ENCODE peak calls at places on chromosomes 6 and 20, in four cellular contexts. U is HepG2, L is K562, I is GM12878. M is an unnamed sample.

GRCh38 chr6:3288711-3289663 is 30.2 kb downstream of the PSMG4 start:
- DNase-seq in U (no peak), L (no peak), I (no peak), M (no peak)

GRCh38 chr20:45347936-45348809 is at the start of gene SDC4:
- DNase-seq in U (no peak), L (peak; percentile 76), I (no peak), M (peak; percentile 69)

GRCh38 chr20:39057143-39057542 is 95.0 kb downstream of the DHX35 start:
- DNase-seq in U (no peak), L (no peak), I (no peak), M (no peak)

GRCh38 chr20:24955045-24955444 is 6.0 kb downstream of the CST7 start:
- DNase-seq in U (no peak), L (no peak), I (peak; percentile 64), M (no peak)

GRCh38 chr6:125742433-125743120 is 6.9 kb upstream of the HEY2 start:
- DNase-seq in U (no peak), L (no peak), I (no peak), M (no peak)

GRCh38 chr6:13513606-13514502 is 26.5 kb upstream of the GFOD1 start:
- DNase-seq in U (no peak), L (no peak), I (no peak), M (no peak)

GRCh38 chr6:33621396-33622388 is 570 bp downstream of the ITPR3 start:
- DNase-seq in U (no peak), L (peak; percentile 58), I (no peak), M (no peak)

GRCh38 chr6:30334077-30334476 is 7.3 kb downstream of the TRIM39 start:
- DNase-seq in U (no peak), L (no peak), I (no peak), M (no peak)

GRCh38 chr20:31836853-31837608 is 8.4 kb downstream of the FOXS1 start:
- DNase-seq in U (no peak), L (no peak), I (no peak), M (no peak)

GRCh38 chr6:11218827-11219826 is 13.3 kb downstream of the NEDD9 start:
- DNase-seq in U (peak; percentile 99), L (no peak), I (no peak), M (no peak)

GRCh38 chr20:25227317-25227831 is 20.5 kb upstream of the PYGB start:
- DNase-seq in U (peak; percentile 94), L (peak; percentile 71), I (no peak), M (no peak)

GRCh38 chr6:135030056-135030473 is 24.6 kb downstream of the HBS1L start:
- DNase-seq in U (no peak), L (no peak), I (peak; percentile 86), M (no peak)

GRCh38 chr20:46286380-46286779 is 21.9 kb downstream of the CDH22 start:
- DNase-seq in U (no peak), L (no peak), I (no peak), M (no peak)

GRCh38 chr20:16555754-16556153 is 17.5 kb downstream of the KIF16B start:
- DNase-seq in U (no peak), L (no peak), I (no peak), M (no peak)

GRCh38 chr6:44977406-44977740 is 350.8 kb upstream of the RUNX2 start:
- DNase-seq in U (no peak), L (no peak), I (no peak), M (no peak)

GRCh38 chr6:11535801-11536230 is 1.7 kb upstream of the TMEM170B start:
- DNase-seq in U (peak; percentile 39), L (no peak), I (no peak), M (no peak)

GRCh38 chr20:41089555-41089954 is 47.8 kb upstream of the PLCG1 start:
- DNase-seq in U (no peak), L (no peak), I (no peak), M (no peak)

GRCh38 chr20:23122321-23122720 is 36.2 kb upstream of the CD93 start:
- DNase-seq in U (no peak), L (no peak), I (no peak), M (no peak)

GRCh38 chr6:4516206-4516605 is 260.0 kb upstream of the CDYL start:
- DNase-seq in U (no peak), L (no peak), I (no peak), M (no peak)

GRCh38 chr6:89048985-89049384 is 31.6 kb upstream of the PNRC1 start:
- DNase-seq in U (no peak), L (no peak), I (no peak), M (no peak)

GRCh38 chr20:19835533-19836222 is 77.6 kb downstream of the RIN2 start:
- DNase-seq in U (no peak), L (no peak), I (no peak), M (no peak)

GRCh38 chr6:11198663-11199603 is 33.5 kb downstream of the NEDD9 start:
- DNase-seq in U (no peak), L (no peak), I (no peak), M (no peak)

GRCh38 chr6:10610289-10610688 is 84.1 kb downstream of the C6orf52 start:
- DNase-seq in U (no peak), L (no peak), I (no peak), M (no peak)

GRCh38 chr20:46040902-46041535 is 12.0 kb downstream of the SLC12A5 start:
- DNase-seq in U (peak; percentile 47), L (peak; percentile 75), I (no peak), M (peak; percentile 69)

GRCh38 chr20:58650181-58650775 is 805 bp upstream of the STX16 start:
- DNase-seq in U (no peak), L (no peak), I (no peak), M (no peak)

GRCh38 chr20:15857131-15857784 is 716.0 kb downstream of the KIF16B start:
- DNase-seq in U (no peak), L (no peak), I (peak; percentile 25), M (no peak)

GRCh38 chr6:60671369-60671768 is 1614.7 kb downstream of the KHDRBS2 start:
- DNase-seq in U (no peak), L (no peak), I (no peak), M (no peak)

GRCh38 chr6:144544266-144544830 is 259.2 kb downstream of the UTRN start:
- DNase-seq in U (no peak), L (no peak), I (no peak), M (no peak)

GRCh38 chr6:71727632-71728294 is 158.6 kb upstream of the RIMS1 start:
- DNase-seq in U (no peak), L (no peak), I (peak; percentile 8), M (no peak)

GRCh38 chr6:155311076-155311475 is 3.2 kb downstream of the TFB1M start:
- DNase-seq in U (no peak), L (no peak), I (no peak), M (no peak)

GRCh38 chr6:25473447-25473846 is 178.6 kb upstream of the SCGN start:
- DNase-seq in U (no peak), L (no peak), I (no peak), M (no peak)

GRCh38 chr6:170082531-170083187 is 208.2 kb downstream of the DLL1 start:
- DNase-seq in U (no peak), L (no peak), I (no peak), M (no peak)

GRCh38 chr6:1179571-1180459 is 132.1 kb upstream of the FOXQ1 start:
- DNase-seq in U (no peak), L (no peak), I (no peak), M (no peak)

GRCh38 chr6:43627008-43627825 is 1.8 kb downstream of the GTPBP2 start:
- DNase-seq in U (peak; percentile 89), L (peak; percentile 98), I (peak; percentile 23), M (peak; percentile 36)

GRCh38 chr6:159806021-159806458 is 6.0 kb downstream of the PNLDC1 start:
- DNase-seq in U (peak; percentile 75), L (no peak), I (no peak), M (no peak)

GRCh38 chr20:59858425-59858824 is 75.0 kb downstream of the SYCP2 start:
- DNase-seq in U (no peak), L (no peak), I (no peak), M (no peak)

DNA sequence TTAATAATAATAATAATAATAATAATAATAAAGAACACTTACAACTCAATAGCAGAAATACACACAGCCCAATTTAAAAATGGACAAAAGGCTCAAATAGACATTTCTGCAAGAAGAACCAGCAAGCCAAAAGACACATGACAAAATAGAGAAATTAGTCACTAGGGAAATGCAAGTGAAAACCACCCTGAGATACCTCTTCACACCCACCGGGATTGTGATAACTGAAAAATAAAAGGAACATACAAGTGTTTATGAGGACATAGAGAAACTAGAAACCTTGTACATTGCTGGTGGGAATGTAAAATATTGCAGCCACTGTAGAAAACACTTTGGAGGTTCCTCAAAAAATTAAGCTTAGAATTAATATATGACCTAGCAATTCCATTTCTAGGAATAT is 59.2 kb downstream of the ZDHHC14 start:
- DNase-seq in U (no peak), L (no peak), I (no peak), M (no peak)
- TF ChIP-seq SP1 in U (no peak), L (no peak), I (no peak), M (no peak)

GRCh38 chr6:41718828-41719227 is 16.6 kb downstream of the TFEB start:
- DNase-seq in U (no peak), L (no peak), I (no peak), M (no peak)

GRCh38 chr6:41720783-41721182 is 14.6 kb downstream of the TFEB start:
- DNase-seq in U (no peak), L (no peak), I (no peak), M (no peak)

GRCh38 chr6:41716516-41717446 is 18.6 kb downstream of the TFEB start:
- DNase-seq in U (no peak), L (no peak), I (no peak), M (no peak)

GRCh38 chr6:41721396-41721795 is 14.0 kb downstream of the TFEB start:
- DNase-seq in U (no peak), L (no peak), I (no peak), M (no peak)

DNA sequence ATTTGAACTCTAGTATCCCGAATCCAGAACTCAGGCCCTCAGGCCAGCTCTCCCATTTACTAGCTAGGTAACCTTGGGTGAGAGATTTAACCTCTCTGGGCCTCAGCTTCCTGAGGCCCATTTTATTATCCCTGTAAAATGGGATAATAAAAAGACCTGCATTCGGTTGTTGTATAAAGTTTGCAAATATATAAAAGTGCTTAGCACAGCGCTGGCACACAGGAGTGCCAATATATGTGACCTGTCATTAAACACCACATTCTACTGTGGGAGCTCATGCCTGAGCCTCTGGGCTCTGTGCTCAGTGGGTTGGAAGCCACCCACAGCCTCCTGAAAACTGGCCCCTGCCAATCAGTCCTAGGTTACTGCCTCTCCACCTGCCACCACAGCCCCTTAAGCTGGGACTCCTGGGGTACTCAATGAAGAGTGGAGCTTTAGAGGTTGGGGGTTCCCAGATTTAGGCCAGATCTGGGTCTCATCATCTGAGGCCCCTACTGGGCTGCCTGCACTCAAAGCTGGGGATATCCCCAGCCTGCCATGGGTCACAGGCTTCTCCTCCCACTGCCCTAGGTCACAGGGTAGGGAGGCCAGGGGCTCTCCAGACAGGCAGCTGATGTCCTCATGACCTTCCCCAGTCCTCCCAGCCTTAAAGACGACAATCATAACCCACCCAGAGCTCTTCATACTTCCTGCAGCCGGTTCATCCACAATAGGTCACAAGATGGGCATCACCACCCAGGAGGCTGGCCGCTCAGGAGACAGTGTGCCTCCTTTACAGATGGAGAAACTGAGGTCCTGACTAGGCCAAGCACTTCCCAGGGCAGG is 15.4 kb downstream of the TFEB start:
- DNase-seq in U (no peak), L (no peak), I (no peak), M (no peak)
- TF ChIP-seq FOXK2 in U (no peak), L (no peak), I (no peak), M (no peak)

GRCh38 chr6:137218473-137218916 is 690 bp downstream of the IFNGR1 start:
- DNase-seq in U (peak; percentile 36), L (peak; percentile 70), I (peak; percentile 66), M (peak; percentile 47)
- TF ChIP-seq SP1 in U (no peak), L (no peak), I (no peak), M (no peak)

GRCh38 chr6:112027942-112028674 is 25.8 kb upstream of the CCN6 start:
- DNase-seq in U (no peak), L (no peak), I (no peak), M (no peak)
- TF ChIP-seq FOXK2 in U (no peak), L (no peak), I (no peak), M (no peak)